ENCODE peak calls at places on chromosomes 5 and 9, in seven cellular contexts. P is mesendoderm, V is IMR-90, R is H1, N is mesenchymal stem cell, Y is H9, K is neuronal stem cell. Q is an unnamed sample.

GRCh38 chr9:16247188-16247875 is 623.1 kb downstream of the BNC2 start:
- DNase-seq in P (no peak), R (no peak), K (no peak), N (no peak), V (peak; percentile 81), Y (peak; percentile 5), Q (peak; percentile 17)

GRCh38 chr5:53991942-53992341 is 318.4 kb downstream of the ARL15 start:
- DNase-seq in R (no peak), N (no peak), V (no peak), P (peak; percentile 39), K (no peak), Y (no peak), Q (peak; percentile 63)

GRCh38 chr9:13688223-13688989 is 408.9 kb upstream of the MPDZ start:
- DNase-seq in R (no peak), V (no peak), P (peak; percentile 36), K (peak; percentile 61), Y (no peak), N (peak; percentile 17), Q (peak; percentile 63)

GRCh38 chr9:72579190-72579589 is 57.8 kb downstream of the TMC1 start:
- DNase-seq in V (peak; percentile 63), P (no peak), N (peak; percentile 50), Y (no peak), K (no peak), R (no peak), Q (peak; percentile 66)

GRCh38 chr9:112378441-112379176 is 1.3 kb upstream of the HSDL2 start:
- DNase-seq in N (peak; percentile 33), K (no peak), R (peak; percentile 10), Y (peak; percentile 36), P (peak; percentile 75), V (no peak), Q (peak; percentile 37)

GRCh38 chr9:35103660-35104191 is 795 bp upstream of the STOML2 start:
- DNase-seq in R (no peak), N (no peak), V (no peak), K (no peak), Y (no peak), P (no peak), Q (no peak)

GRCh38 chr9:83199240-83199639 is 136.3 kb upstream of the RASEF start:
- DNase-seq in K (peak; percentile 39), Y (peak; percentile 35), N (peak; percentile 26), V (peak; percentile 25), R (no peak), P (peak; percentile 46), Q (peak; percentile 66)

GRCh38 chr5:61866930-61867329 is 439.1 kb upstream of the KIF2A start:
- DNase-seq in K (no peak), Y (no peak), V (peak; percentile 38), P (no peak), N (peak; percentile 69), R (no peak), Q (no peak)

GRCh38 chr5:69209607-69210006 is 20.2 kb downstream of the CENPH start:
- DNase-seq in Y (no peak), P (no peak), N (no peak), V (peak; percentile 42), K (no peak), R (no peak), Q (peak; percentile 27)

GRCh38 chr5:53291528-53291927 is 182.0 kb upstream of the MOCS2 start:
- DNase-seq in P (no peak), R (no peak), K (no peak), V (peak; percentile 41), N (peak; percentile 10), Y (no peak), Q (peak; percentile 53)

GRCh38 chr5:179343902-179344300 is 1.4 kb downstream of the ADAMTS2 start:
- DNase-seq in R (peak; percentile 61), Y (peak; percentile 91), N (peak; percentile 73), V (peak; percentile 58), K (peak; percentile 84), P (peak; percentile 74), Q (peak; percentile 18)

GRCh38 chr5:29016067-29016466 is 1977.7 kb upstream of the CDH9 start:
- DNase-seq in V (no peak), Y (no peak), R (no peak), P (no peak), N (no peak), K (no peak), Q (no peak)

GRCh38 chr9:1927546-1927945 is 87.6 kb upstream of the SMARCA2 start:
- DNase-seq in P (no peak), V (no peak), K (no peak), N (no peak), Y (no peak), R (no peak), Q (no peak)

GRCh38 chr9:87675466-87675865 is 50.5 kb upstream of the CTSL start:
- DNase-seq in R (no peak), V (no peak), K (no peak), P (no peak), N (no peak), Y (peak; percentile 17), Q (peak; percentile 17)

GRCh38 chr9:133616643-133617405 is 7.6 kb upstream of the FAM163B start:
- DNase-seq in K (no peak), V (no peak), Y (no peak), R (no peak), N (no peak), P (no peak), Q (no peak)

GRCh38 chr9:87599901-87600610 is 102.4 kb downstream of the DAPK1 start:
- DNase-seq in R (no peak), V (peak; percentile 94), Y (no peak), N (peak; percentile 92), P (peak; percentile 55), K (no peak), Q (peak; percentile 85)

GRCh38 chr9:70924905-70925547 is 196.4 kb downstream of the TRPM3 start:
- DNase-seq in K (peak; percentile 51), N (peak; percentile 70), P (peak; percentile 75), R (no peak), Y (peak; percentile 36), V (peak; percentile 84), Q (peak; percentile 24)

GRCh38 chr9:75814667-75815066 is 75.8 kb upstream of the PCSK5 start:
- DNase-seq in K (no peak), R (no peak), P (peak; percentile 4), N (peak; percentile 41), V (no peak), Y (no peak), Q (no peak)

GRCh38 chr5:167840736-167841135 is 450.7 kb upstream of the WWC1 start:
- DNase-seq in N (no peak), P (no peak), V (no peak), Y (no peak), K (no peak), R (no peak), Q (no peak)

GRCh38 chr5:53479045-53479655 is 1.3 kb upstream of the FST start:
- DNase-seq in V (peak; percentile 48), Y (no peak), K (no peak), R (no peak), N (no peak), P (peak; percentile 50), Q (no peak)

GRCh38 chr5:34534237-34535108 is 121.7 kb upstream of the RAI14 start:
- DNase-seq in P (no peak), V (peak; percentile 97), Y (no peak), R (no peak), N (peak; percentile 82), K (no peak), Q (peak; percentile 34)

GRCh38 chr9:96152550-96152949 is 149.4 kb downstream of the HSD17B3 start:
- DNase-seq in R (no peak), V (no peak), K (no peak), N (no peak), P (no peak), Y (no peak), Q (no peak)

GRCh38 chr5:140224658-140225057 is 49.7 kb downstream of the CYSTM1 start:
- DNase-seq in Y (no peak), R (no peak), P (no peak), V (no peak), N (no peak), K (no peak), Q (no peak)

GRCh38 chr9:110104201-110104845 is 103.6 kb downstream of the C9orf152 start:
- DNase-seq in R (no peak), V (peak; percentile 85), Y (no peak), K (no peak), N (peak; percentile 70), P (peak; percentile 77), Q (peak; percentile 98)

GRCh38 chr9:129102791-129103594 is 7.6 kb downstream of the CRAT start:
- DNase-seq in V (peak; percentile 35), N (peak; percentile 68), R (no peak), P (peak; percentile 82), K (no peak), Y (peak; percentile 85), Q (peak; percentile 41)

GRCh38 chr9:91033802-91034201 is 232.2 kb downstream of the SYK start:
- DNase-seq in V (no peak), R (no peak), K (no peak), P (peak; percentile 72), N (peak; percentile 5), Y (peak; percentile 72), Q (peak; percentile 25)

GRCh38 chr5:88480245-88480644 is 211.6 kb upstream of the TMEM161B start:
- DNase-seq in P (no peak), K (no peak), Y (no peak), R (no peak), V (no peak), N (no peak), Q (no peak)

DNA sequence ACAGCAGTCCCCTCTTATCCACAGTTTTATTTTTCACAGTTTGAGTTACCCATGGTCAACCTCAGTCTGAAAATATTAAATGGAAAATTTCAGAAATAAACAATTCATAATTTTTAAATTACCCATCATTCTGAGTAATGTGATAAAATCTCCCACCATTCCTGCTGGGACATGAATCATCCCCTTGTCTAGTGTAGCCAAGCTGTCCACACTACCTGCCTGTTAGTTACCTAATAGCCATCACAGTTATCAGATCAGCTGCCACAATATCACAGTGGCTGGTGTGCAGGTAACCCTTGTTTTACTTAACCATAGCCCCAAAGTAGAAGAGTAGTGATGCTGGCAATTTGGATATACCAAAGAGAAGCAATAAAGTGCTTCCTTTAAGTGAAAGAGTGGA is 10.7 kb downstream of the PLGRKT start:
- DNase-seq in Y (no peak), P (no peak), K (no peak), N (no peak), V (no peak), R (no peak), Q (peak; percentile 51)
- H3K4ac ChIP-seq in Y (no peak overlapping the region), P (no peak overlapping the region), K (no peak overlapping the region), N (no peak overlapping the region), V (no peak overlapping the region), R (no peak overlapping the region), Q (no peak overlapping the region)

GRCh38 chr9:78038620-78039300 is 7.1 kb upstream of the GNAQ start:
- DNase-seq in P (no peak), N (no peak), K (no peak), R (no peak), V (peak; percentile 26), Y (no peak), Q (peak; percentile 71)
- H3K4ac ChIP-seq in P (no peak overlapping the region), N (no peak overlapping the region), K (no peak overlapping the region), R (no peak overlapping the region), V (no peak overlapping the region), Y (no peak overlapping the region), Q (no peak overlapping the region)

GRCh38 chr5:100832252-100833230 is 70.5 kb downstream of the ST8SIA4 start:
- DNase-seq in V (no peak), Y (no peak), R (no peak), K (no peak), N (no peak), P (no peak), Q (no peak)
- H3K4ac ChIP-seq in V (no peak overlapping the region), Y (no peak overlapping the region), R (no peak overlapping the region), K (no peak overlapping the region), N (no peak overlapping the region), P (no peak overlapping the region), Q (no peak overlapping the region)

DNA sequence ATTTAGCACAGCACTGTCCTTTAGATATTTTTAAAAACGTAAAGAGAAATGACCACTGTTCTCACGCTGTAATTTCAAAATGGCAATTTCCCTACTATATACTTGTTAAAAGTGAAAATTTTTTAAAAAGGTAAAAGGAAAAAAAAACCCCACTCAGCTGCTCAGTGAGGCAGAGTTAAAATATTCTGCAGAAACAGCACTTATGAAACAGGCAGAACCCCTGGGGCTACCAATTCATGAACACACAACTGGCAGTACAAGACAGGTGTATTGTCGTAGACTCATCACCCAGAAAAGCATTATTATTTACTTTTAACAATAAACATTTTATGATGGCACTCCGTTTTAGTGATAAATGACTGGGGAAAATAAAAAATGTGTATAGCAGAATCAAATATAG is 1.6 kb upstream of the RASGRF2 start:
- DNase-seq in P (no peak), Y (no peak), N (no peak), V (no peak), K (no peak), R (no peak), Q (peak; percentile 74)
- H3K4ac ChIP-seq in P (no peak overlapping the region), Y (no peak overlapping the region), N (no peak overlapping the region), V (no peak overlapping the region), K (no peak overlapping the region), R (no peak overlapping the region), Q (no peak overlapping the region)